ENCODE peak calls at places on chromosomes 13 and 19, in eight cellular contexts. H is endothelial cell, B is cardiac fibroblast, L is body of pancreas, J is activated B cell treated with CpG ODN at 0.5 μM for 24 hours, K is fibroblast of mammary gland, M is prostate gland, R is GM12865. S is an unnamed sample.

GRCh38 chr13:45406421-45406820 is 11.8 kb downstream of the SLC25A30 start:
- DNase-seq in J (no peak), L (no peak), R (no peak), K (no peak), B (no peak), M (no peak), H (no peak), S (no peak)

GRCh38 chr13:21670006-21670882 is 629 bp upstream of the FGF9 start:
- DNase-seq in B (peak; percentile 58), M (no peak), K (peak; percentile 25), R (peak; percentile 82), L (peak; percentile 45), H (peak; percentile 62), J (peak; percentile 60), S (no peak)

GRCh38 chr19:41872775-41873647 is 4.1 kb upstream of the CD79A start:
- DNase-seq in K (peak; percentile 58), H (peak; percentile 85), M (peak; percentile 75), R (peak; percentile 84), B (peak; percentile 71), J (peak; percentile 63), L (peak; percentile 83), S (no peak)

GRCh38 chr19:15177269-15178116 is 23.3 kb downstream of the NOTCH3 start:
- DNase-seq in J (peak; percentile 87), L (peak; percentile 82), H (peak; percentile 92), R (peak; percentile 89), B (peak; percentile 71), M (peak; percentile 65), K (peak; percentile 63), S (peak; percentile 81)

GRCh38 chr19:28929026-28929425 is 283.9 kb downstream of the UQCRFS1 start:
- DNase-seq in L (no peak), J (no peak), B (peak; percentile 38), H (no peak), K (peak; percentile 3), M (no peak), R (no peak), S (no peak)

GRCh38 chr13:43697323-43697722 is 89.4 kb downstream of the ENOX1 start:
- DNase-seq in R (no peak), B (no peak), J (no peak), L (no peak), M (no peak), K (no peak), H (no peak), S (no peak)

GRCh38 chr19:43463381-43464088 is 1.9 kb downstream of the LYPD3 start:
- DNase-seq in L (peak; percentile 98), K (peak; percentile 81), R (peak; percentile 97), J (peak; percentile 95), B (peak; percentile 92), M (peak; percentile 99), H (peak; percentile 97), S (peak; percentile 97)

GRCh38 chr13:90272356-90272755 is 1075.1 kb upstream of the MIR17HG start:
- DNase-seq in M (no peak), K (peak; percentile 46), H (no peak), R (no peak), B (peak; percentile 89), L (no peak), J (no peak), S (no peak)

GRCh38 chr19:33411621-33412180 is 38.2 kb downstream of the CEBPG start:
- DNase-seq in B (no peak), R (no peak), K (no peak), J (no peak), L (no peak), M (no peak), H (no peak), S (no peak)

GRCh38 chr19:5117421-5117820 is 148.5 kb downstream of the KDM4B start:
- DNase-seq in J (no peak), R (no peak), L (no peak), K (no peak), B (no peak), H (no peak), M (no peak), S (no peak)
- TF ChIP-seq CTCF in J (no peak), R (no peak), L (no peak), K (no peak), B (no peak), H (no peak), M (no peak), S (no peak)

DNA sequence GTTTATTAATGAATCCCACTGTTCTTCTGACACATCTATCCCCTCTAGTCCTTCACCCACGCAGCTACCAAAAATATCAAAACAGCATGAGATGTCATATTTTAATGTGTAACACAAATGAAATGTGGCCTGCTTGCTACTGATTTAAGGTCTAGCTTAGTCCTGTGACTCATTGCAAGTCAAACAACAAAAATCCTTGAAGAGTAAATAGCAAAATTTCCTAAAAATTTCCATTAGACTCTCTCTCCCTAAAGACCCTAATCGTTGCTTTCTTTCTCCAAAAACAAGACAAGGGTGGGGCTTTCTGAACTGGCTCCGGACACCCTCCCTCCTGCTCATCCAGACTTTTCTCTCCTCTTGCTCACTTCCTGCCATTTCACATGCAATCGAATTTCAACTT is 99.9 kb upstream of the IPO5 start:
- DNase-seq in J (no peak), K (peak; percentile 39), M (no peak), L (no peak), R (no peak), B (peak; percentile 62), H (no peak), S (no peak)
- TF ChIP-seq CTCF in J (no peak), K (no peak), M (no peak), L (no peak), R (no peak), B (no peak), H (no peak), S (no peak)

GRCh38 chr19:58475714-58476497 is at the start of gene ZNF446:
- DNase-seq in M (peak; percentile 94), B (peak; percentile 98), J (peak; percentile 91), H (peak; percentile 86), R (peak; percentile 99), L (peak; percentile 96), K (peak; percentile 97), S (peak; percentile 94)
- TF ChIP-seq CTCF in M (no peak), B (no peak), J (no peak), H (no peak), R (no peak), L (no peak), K (no peak), S (no peak)

GRCh38 chr19:5680083-5680436 is 256 bp downstream of the MICOS13 start:
- DNase-seq in M (no peak), H (no peak), J (no peak), B (no peak), K (peak; percentile 34), L (no peak), R (no peak), S (no peak)
- TF ChIP-seq CTCF in M (no peak), H (no peak), J (no peak), B (no peak), K (no peak), L (no peak), R (no peak), S (no peak)

DNA sequence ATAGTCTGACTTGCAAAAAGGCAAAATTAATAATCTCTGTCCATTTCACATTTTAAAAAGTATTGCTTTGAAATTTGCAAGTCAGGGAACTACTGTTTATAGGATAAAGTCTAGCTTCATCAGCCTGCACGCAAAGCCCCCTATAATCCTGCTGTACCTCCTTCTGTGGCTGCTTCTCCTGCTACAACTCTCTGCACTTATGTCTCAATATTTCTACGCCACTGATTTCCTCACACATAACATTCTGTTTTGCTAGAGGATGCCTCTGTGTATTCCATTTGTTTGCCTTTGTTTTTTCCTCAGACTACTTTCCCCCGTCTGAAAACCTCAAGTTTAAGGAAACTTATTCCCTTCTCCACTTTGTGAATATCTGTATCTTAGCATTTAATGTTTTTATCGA is 389.9 kb downstream of the RFC3 start:
- DNase-seq in K (peak; percentile 19), R (no peak), L (no peak), B (peak; percentile 38), H (no peak), J (no peak), M (no peak), S (no peak)
- TF ChIP-seq CTCF in K (no peak), R (no peak), L (no peak), B (no peak), H (no peak), J (no peak), M (no peak), S (no peak)

GRCh38 chr19:55913643-55914268 is 18.4 kb downstream of the NLRP13 start:
- DNase-seq in K (no peak), B (no peak), L (no peak), H (no peak), R (peak; percentile 1), M (no peak), J (no peak), S (no peak)
- TF ChIP-seq CTCF in K (no peak), B (peak; percentile 8), L (no peak), H (no peak), R (peak; percentile 24), M (no peak), J (no peak), S (peak; percentile 11)

GRCh38 chr13:33349314-33349995 is 63.9 kb upstream of the STARD13 start:
- DNase-seq in K (peak; percentile 27), J (no peak), L (no peak), R (no peak), M (no peak), H (no peak), B (peak; percentile 34), S (no peak)

GRCh38 chr13:33352023-33352422 is 66.5 kb upstream of the STARD13 start:
- DNase-seq in M (no peak), R (no peak), H (no peak), L (no peak), K (no peak), B (no peak), J (no peak), S (no peak)

GRCh38 chr13:33349996-33350826 is 64.7 kb upstream of the STARD13 start:
- DNase-seq in R (no peak), H (peak; percentile 56), M (peak; percentile 7), K (peak; percentile 40), B (peak; percentile 50), J (no peak), L (peak; percentile 61), S (peak; percentile 46)

GRCh38 chr13:33352520-33352919 is 67.0 kb upstream of the STARD13 start:
- DNase-seq in K (no peak), H (no peak), B (no peak), M (no peak), J (no peak), L (no peak), R (no peak), S (no peak)

GRCh38 chr13:33351324-33351723 is 65.8 kb upstream of the STARD13 start:
- DNase-seq in L (no peak), B (peak; percentile 83), R (peak; percentile 17), J (no peak), M (no peak), H (no peak), K (peak; percentile 76), S (no peak)
- TF ChIP-seq CTCF in L (no peak), B (peak; percentile 36), R (no peak), J (no peak), M (no peak), H (no peak), K (peak; percentile 26), S (peak; percentile 42)